ENCODE peak calls at places on chromosomes 2 and 18, in six cellular contexts. One of them, this sample, is unnamed.

GRCh38 chr18:56977284-56977683 is 169.6 kb upstream of the BOD1L2 start:
- DNase-seq in GM06990: no peak
- DNase-seq in AG09319: no peak
- DNase-seq in cardiac fibroblast: no peak
- DNase-seq in neural crest cell: no peak
- DNase-seq in NB4: no peak
- DNase-seq in this sample: no peak

GRCh38 chr2:234022424-234022823 is 28.1 kb upstream of the SPP2 start:
- DNase-seq in AG09319: no peak
- DNase-seq in cardiac fibroblast: no peak
- DNase-seq in GM06990: no peak
- DNase-seq in NB4: no peak
- DNase-seq in neural crest cell: no peak
- DNase-seq in this sample: no peak

GRCh38 chr2:143398701-143399260 is 269.6 kb downstream of the ARHGAP15 start:
- DNase-seq in AG09319: no peak
- DNase-seq in cardiac fibroblast: no peak
- DNase-seq in NB4: no peak
- DNase-seq in neural crest cell: no peak
- DNase-seq in GM06990: no peak
- DNase-seq in this sample: no peak

GRCh38 chr18:5464241-5464640 is 79.6 kb downstream of the EPB41L3 start:
- DNase-seq in GM06990: no peak
- DNase-seq in neural crest cell: no peak
- DNase-seq in NB4: no peak
- DNase-seq in cardiac fibroblast: peak
- DNase-seq in AG09319: no peak
- DNase-seq in this sample: no peak

GRCh38 chr2:219230201-219230540 is 565 bp downstream of the ANKZF1 start:
- DNase-seq in GM06990: peak
- DNase-seq in neural crest cell: no peak
- DNase-seq in NB4: peak
- DNase-seq in cardiac fibroblast: peak
- DNase-seq in AG09319: no peak
- DNase-seq in this sample: no peak

GRCh38 chr2:71990122-71990521 is 157.5 kb downstream of the CYP26B1 start:
- DNase-seq in cardiac fibroblast: no peak
- DNase-seq in NB4: no peak
- DNase-seq in AG09319: no peak
- DNase-seq in GM06990: no peak
- DNase-seq in neural crest cell: no peak
- DNase-seq in this sample: no peak

GRCh38 chr2:218570850-218571249 is 2.2 kb downstream of the CNOT9 start:
- DNase-seq in NB4: no peak
- DNase-seq in neural crest cell: no peak
- DNase-seq in GM06990: no peak
- DNase-seq in AG09319: no peak
- DNase-seq in cardiac fibroblast: peak
- DNase-seq in this sample: peak

GRCh38 chr18:2304378-2305175 is 266.7 kb downstream of the METTL4 start:
- DNase-seq in GM06990: no peak
- DNase-seq in AG09319: no peak
- DNase-seq in neural crest cell: no peak
- DNase-seq in NB4: no peak
- DNase-seq in cardiac fibroblast: peak
- DNase-seq in this sample: peak

GRCh38 chr2:95059656-95060370 is 34.3 kb downstream of the MAL start:
- DNase-seq in neural crest cell: no peak
- DNase-seq in cardiac fibroblast: no peak
- DNase-seq in GM06990: no peak
- DNase-seq in AG09319: no peak
- DNase-seq in NB4: no peak
- DNase-seq in this sample: no peak

GRCh38 chr2:37877457-37878315 is 47.4 kb upstream of the RMDN2 start:
- DNase-seq in AG09319: no peak
- DNase-seq in neural crest cell: no peak
- DNase-seq in cardiac fibroblast: peak
- DNase-seq in NB4: peak
- DNase-seq in GM06990: no peak
- DNase-seq in this sample: peak

GRCh38 chr2:175823291-175824073 is 178.6 kb downstream of the LNPK start:
- DNase-seq in cardiac fibroblast: no peak
- DNase-seq in GM06990: no peak
- DNase-seq in AG09319: no peak
- DNase-seq in NB4: no peak
- DNase-seq in neural crest cell: no peak
- DNase-seq in this sample: no peak

GRCh38 chr2:235171511-235172130 is 219.8 kb downstream of the SH3BP4 start:
- DNase-seq in cardiac fibroblast: peak
- DNase-seq in AG09319: peak
- DNase-seq in NB4: no peak
- DNase-seq in neural crest cell: no peak
- DNase-seq in GM06990: no peak
- DNase-seq in this sample: peak

GRCh38 chr2:2843969-2844548 is 513.0 kb upstream of the MYT1L start:
- DNase-seq in GM06990: no peak
- DNase-seq in neural crest cell: no peak
- DNase-seq in NB4: peak
- DNase-seq in AG09319: no peak
- DNase-seq in cardiac fibroblast: no peak
- DNase-seq in this sample: no peak

GRCh38 chr2:198374375-198375072 is 570.1 kb downstream of the PLCL1 start:
- DNase-seq in cardiac fibroblast: peak
- DNase-seq in AG09319: peak
- DNase-seq in NB4: peak
- DNase-seq in neural crest cell: peak
- DNase-seq in GM06990: peak
- DNase-seq in this sample: peak

GRCh38 chr2:98869868-98870267 is 66.2 kb downstream of the CRACDL start:
- DNase-seq in AG09319: no peak
- DNase-seq in neural crest cell: no peak
- DNase-seq in cardiac fibroblast: no peak
- DNase-seq in NB4: no peak
- DNase-seq in GM06990: no peak
- DNase-seq in this sample: no peak

GRCh38 chr18:27994571-27994970 is 182.4 kb downstream of the CDH2 start:
- DNase-seq in AG09319: no peak
- DNase-seq in cardiac fibroblast: no peak
- DNase-seq in neural crest cell: no peak
- DNase-seq in NB4: no peak
- DNase-seq in GM06990: no peak
- DNase-seq in this sample: no peak

GRCh38 chr2:207528980-207529329 is 807 bp upstream of the CREB1 start:
- DNase-seq in AG09319: no peak
- DNase-seq in NB4: peak
- DNase-seq in neural crest cell: peak
- DNase-seq in cardiac fibroblast: peak
- DNase-seq in GM06990: no peak
- DNase-seq in this sample: peak
- TF ChIP-seq CTCF in AG09319: peak
- TF ChIP-seq CTCF in NB4: no peak
- TF ChIP-seq CTCF in neural crest cell: peak
- TF ChIP-seq CTCF in cardiac fibroblast: peak
- TF ChIP-seq CTCF in GM06990: no peak
- TF ChIP-seq CTCF in this sample: no peak

DNA sequence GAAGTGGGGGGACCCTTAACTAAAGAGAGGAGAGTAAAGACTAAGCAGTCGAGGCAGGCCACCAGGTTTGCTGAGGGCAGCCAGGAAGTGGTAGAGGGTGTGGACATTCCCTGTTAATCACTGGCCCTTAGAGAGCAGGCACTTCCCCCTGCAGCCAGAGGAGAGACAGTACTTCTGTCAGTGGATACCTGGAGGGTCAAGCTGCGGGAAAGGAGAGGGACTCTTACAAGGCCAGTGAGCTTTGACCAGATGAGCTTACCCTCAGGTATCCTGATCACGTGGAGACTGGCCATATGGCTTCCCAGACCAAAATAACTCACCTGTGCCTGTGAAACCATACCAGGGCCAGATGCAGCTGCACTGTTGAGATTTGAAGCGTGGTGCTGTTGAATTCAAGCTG is 28.6 kb downstream of the ITGA6 start:
- DNase-seq in cardiac fibroblast: no peak
- DNase-seq in neural crest cell: no peak
- DNase-seq in GM06990: no peak
- DNase-seq in AG09319: no peak
- DNase-seq in NB4: peak
- DNase-seq in this sample: no peak
- TF ChIP-seq CTCF in cardiac fibroblast: no peak
- TF ChIP-seq CTCF in neural crest cell: no peak
- TF ChIP-seq CTCF in GM06990: no peak
- TF ChIP-seq CTCF in AG09319: no peak
- TF ChIP-seq CTCF in NB4: no peak
- TF ChIP-seq CTCF in this sample: peak

DNA sequence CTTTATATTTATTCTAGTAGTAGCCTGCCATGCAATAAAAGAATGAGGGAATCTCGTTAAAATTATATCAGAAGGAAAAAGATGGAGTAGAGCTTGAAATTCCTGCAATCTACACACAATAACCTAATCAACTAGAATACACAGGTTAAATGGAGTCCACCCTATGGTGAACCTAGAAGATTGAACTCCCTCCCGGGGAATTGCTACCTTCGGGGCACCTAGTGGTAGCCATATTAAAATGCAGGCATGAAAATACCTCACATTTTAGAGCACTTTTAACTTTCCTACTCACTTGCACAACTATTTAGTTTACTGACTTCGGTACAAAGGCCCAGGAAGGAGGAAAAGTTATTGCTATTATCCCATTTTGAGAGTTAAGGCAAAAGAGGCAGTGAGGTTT is 174.5 kb downstream of the SS18 start:
- DNase-seq in AG09319: no peak
- DNase-seq in GM06990: no peak
- DNase-seq in cardiac fibroblast: no peak
- DNase-seq in NB4: no peak
- DNase-seq in neural crest cell: no peak
- DNase-seq in this sample: no peak
- TF ChIP-seq CTCF in AG09319: no peak
- TF ChIP-seq CTCF in GM06990: peak
- TF ChIP-seq CTCF in cardiac fibroblast: peak
- TF ChIP-seq CTCF in NB4: no peak
- TF ChIP-seq CTCF in neural crest cell: peak
- TF ChIP-seq CTCF in this sample: peak

DNA sequence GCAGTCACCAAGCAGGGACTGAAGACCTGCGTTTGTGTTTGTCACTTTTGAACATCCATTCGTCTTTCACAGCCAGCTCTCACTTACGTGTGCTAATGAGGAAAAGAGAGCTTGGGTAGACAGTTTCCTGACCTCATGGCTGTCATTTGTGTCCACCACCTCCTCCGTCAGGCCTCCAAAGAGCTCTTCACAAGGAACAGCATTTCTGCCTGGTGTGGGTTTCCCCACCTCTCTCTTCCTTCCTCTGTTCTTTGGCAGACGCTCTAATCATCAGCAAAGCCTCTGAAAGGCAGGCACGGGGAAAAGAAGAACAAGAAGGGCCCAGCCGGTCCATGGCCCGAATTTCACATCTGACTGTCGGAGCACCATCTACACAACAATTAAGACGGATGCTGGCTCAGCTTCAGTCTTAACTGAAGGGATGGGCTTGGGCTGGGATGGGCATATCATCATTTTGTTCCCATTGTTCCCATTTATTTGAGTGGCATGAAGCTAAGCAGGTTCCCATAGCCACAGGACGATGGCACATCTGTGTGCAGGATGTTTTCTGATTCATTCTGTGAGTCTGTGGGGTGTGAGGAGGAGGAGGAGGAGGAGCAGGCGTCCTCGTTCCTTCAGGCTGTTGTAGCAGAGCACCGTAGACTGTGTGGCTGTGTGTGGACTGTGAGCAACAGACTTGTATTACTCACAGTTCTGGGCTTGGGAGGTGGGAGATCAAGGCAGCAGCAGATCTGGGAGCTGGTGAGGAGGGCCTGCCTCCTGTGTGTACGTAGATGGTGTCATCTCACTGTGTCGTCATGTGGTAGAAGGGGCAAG is 66.4 kb downstream of the TSHZ1 start:
- DNase-seq in AG09319: no peak
- DNase-seq in NB4: no peak
- DNase-seq in GM06990: no peak
- DNase-seq in cardiac fibroblast: no peak
- DNase-seq in neural crest cell: no peak
- DNase-seq in this sample: peak
- TF ChIP-seq CTCF in AG09319: no peak
- TF ChIP-seq CTCF in NB4: no peak
- TF ChIP-seq CTCF in GM06990: no peak
- TF ChIP-seq CTCF in cardiac fibroblast: no peak
- TF ChIP-seq CTCF in neural crest cell: no peak
- TF ChIP-seq CTCF in this sample: no peak

GRCh38 chr2:60335533-60336237 is 217.8 kb downstream of the BCL11A start:
- DNase-seq in cardiac fibroblast: no peak
- DNase-seq in AG09319: no peak
- DNase-seq in neural crest cell: no peak
- DNase-seq in NB4: peak
- DNase-seq in GM06990: no peak
- DNase-seq in this sample: no peak

GRCh38 chr2:60337142-60337497 is 216.3 kb downstream of the BCL11A start:
- DNase-seq in NB4: peak
- DNase-seq in neural crest cell: no peak
- DNase-seq in GM06990: no peak
- DNase-seq in AG09319: no peak
- DNase-seq in cardiac fibroblast: no peak
- DNase-seq in this sample: no peak

GRCh38 chr2:60334610-60335009 is 218.8 kb downstream of the BCL11A start:
- DNase-seq in NB4: peak
- DNase-seq in neural crest cell: no peak
- DNase-seq in AG09319: no peak
- DNase-seq in GM06990: no peak
- DNase-seq in cardiac fibroblast: no peak
- DNase-seq in this sample: no peak

GRCh38 chr2:60339286-60339685 is 214.2 kb downstream of the BCL11A start:
- DNase-seq in cardiac fibroblast: no peak
- DNase-seq in neural crest cell: no peak
- DNase-seq in AG09319: no peak
- DNase-seq in NB4: no peak
- DNase-seq in GM06990: no peak
- DNase-seq in this sample: no peak

GRCh38 chr2:60336442-60337141 is 216.9 kb downstream of the BCL11A start:
- DNase-seq in NB4: peak
- DNase-seq in AG09319: no peak
- DNase-seq in cardiac fibroblast: no peak
- DNase-seq in neural crest cell: no peak
- DNase-seq in GM06990: no peak
- DNase-seq in this sample: no peak
- TF ChIP-seq CTCF in NB4: no peak
- TF ChIP-seq CTCF in AG09319: no peak
- TF ChIP-seq CTCF in cardiac fibroblast: no peak
- TF ChIP-seq CTCF in neural crest cell: no peak
- TF ChIP-seq CTCF in GM06990: peak
- TF ChIP-seq CTCF in this sample: no peak

This sample was measured in HFFc6.